ENCODE peak calls at places on chromosomes 6 and 20, in nine cellular contexts. R is AG10803, V is fibroblast of pulmonary artery, W is thoracic aorta, C is uterus, Y is left lung, Z is brain microvascular endothelial cell, O is fibroblast of the aortic adventitia, B is left ventricle myocardium inferior. P is an unnamed sample.

GRCh38 chr6:132763269-132763668 is 5.6 kb upstream of the VNN2 start:
- DNase-seq in Y (no peak), B (no peak), C (no peak), O (no peak), W (no peak), R (no peak), Z (no peak), V (no peak), P (no peak)

GRCh38 chr6:99736302-99736701 is 129.7 kb downstream of the PRDM13 start:
- DNase-seq in V (peak; percentile 3), O (no peak), C (no peak), B (no peak), Y (no peak), Z (no peak), R (no peak), W (no peak), P (no peak)

GRCh38 chr20:43028470-43028869 is 161.2 kb downstream of the PTPRT start:
- DNase-seq in Y (no peak), B (no peak), W (no peak), R (no peak), C (no peak), Z (no peak), O (no peak), V (no peak), P (no peak)

GRCh38 chr20:16922834-16923233 is 174.7 kb downstream of the OTOR start:
- DNase-seq in R (peak; percentile 96), Y (no peak), W (no peak), V (peak; percentile 63), Z (peak; percentile 68), O (peak; percentile 15), B (no peak), C (no peak), P (peak; percentile 85)

GRCh38 chr20:45358282-45359068 is 4.5 kb upstream of the SYS1 start:
- DNase-seq in Z (peak; percentile 71), B (peak; percentile 73), W (peak; percentile 58), V (peak; percentile 93), R (peak; percentile 88), C (peak; percentile 90), O (peak; percentile 84), Y (peak; percentile 88), P (peak; percentile 91)

GRCh38 chr6:138734585-138734984 is 39.0 kb upstream of the CCDC28A start:
- DNase-seq in C (no peak), B (no peak), V (no peak), W (no peak), O (no peak), Z (no peak), Y (no peak), R (no peak), P (no peak)

GRCh38 chr20:44064501-44065400 is 122.2 kb downstream of the JPH2 start:
- DNase-seq in R (no peak), V (no peak), Y (no peak), C (no peak), Z (no peak), O (no peak), B (no peak), W (no peak), P (no peak)

GRCh38 chr6:123908813-123909212 is 105.1 kb downstream of the NKAIN2 start:
- DNase-seq in B (no peak), Z (no peak), Y (no peak), W (no peak), V (no peak), R (no peak), C (no peak), O (no peak), P (no peak)

GRCh38 chr20:58970146-58970545 is 10.9 kb upstream of the NELFCD start:
- DNase-seq in B (no peak), R (no peak), V (no peak), Y (no peak), Z (no peak), O (no peak), C (no peak), W (no peak), P (no peak)

GRCh38 chr6:41642090-41642959 is 4.1 kb downstream of the MDFI start:
- DNase-seq in R (no peak), O (no peak), C (no peak), V (no peak), Z (no peak), Y (no peak), B (no peak), W (no peak), P (no peak)

DNA sequence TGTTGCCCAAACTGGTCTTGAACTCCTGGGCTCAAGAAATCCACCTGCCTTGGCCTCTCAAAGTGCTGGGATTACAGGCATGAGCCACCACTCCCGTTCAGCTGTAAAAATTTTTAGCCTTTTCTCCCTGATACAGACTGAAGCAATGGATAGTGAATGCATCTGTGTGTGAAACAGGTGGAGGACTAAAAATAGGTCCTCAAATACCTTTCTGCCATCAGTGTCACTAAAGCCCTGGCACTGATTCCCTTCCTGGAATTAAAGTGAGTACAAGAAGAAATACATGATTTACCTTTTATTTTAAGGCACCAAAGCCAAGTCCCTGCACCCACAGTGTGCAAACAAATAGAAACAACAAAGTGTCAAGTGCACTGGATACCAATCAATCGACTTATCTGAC is 25.1 kb downstream of the TULP4 start:
- DNase-seq in B (no peak), R (no peak), V (no peak), Y (no peak), O (no peak), W (no peak), Z (no peak), C (no peak), P (no peak)
- TF ChIP-seq CTCF in B (no peak), R (no peak), V (no peak), Y (no peak), O (no peak), W (no peak), Z (no peak), C (no peak), P (no peak)

GRCh38 chr6:39824030-39824926 is 32.1 kb downstream of the DAAM2 start:
- DNase-seq in V (no peak), Z (no peak), O (no peak), Y (no peak), R (no peak), W (no peak), C (no peak), B (no peak), P (no peak)
- H3K4me3 ChIP-seq in V (no peak overlapping the region), Z (no peak overlapping the region), O (no peak overlapping the region), Y (no peak overlapping the region), R (no peak overlapping the region), W (no peak overlapping the region), C (no peak overlapping the region), B (peak overlapping the region; percentile 21), P (no peak overlapping the region)

DNA sequence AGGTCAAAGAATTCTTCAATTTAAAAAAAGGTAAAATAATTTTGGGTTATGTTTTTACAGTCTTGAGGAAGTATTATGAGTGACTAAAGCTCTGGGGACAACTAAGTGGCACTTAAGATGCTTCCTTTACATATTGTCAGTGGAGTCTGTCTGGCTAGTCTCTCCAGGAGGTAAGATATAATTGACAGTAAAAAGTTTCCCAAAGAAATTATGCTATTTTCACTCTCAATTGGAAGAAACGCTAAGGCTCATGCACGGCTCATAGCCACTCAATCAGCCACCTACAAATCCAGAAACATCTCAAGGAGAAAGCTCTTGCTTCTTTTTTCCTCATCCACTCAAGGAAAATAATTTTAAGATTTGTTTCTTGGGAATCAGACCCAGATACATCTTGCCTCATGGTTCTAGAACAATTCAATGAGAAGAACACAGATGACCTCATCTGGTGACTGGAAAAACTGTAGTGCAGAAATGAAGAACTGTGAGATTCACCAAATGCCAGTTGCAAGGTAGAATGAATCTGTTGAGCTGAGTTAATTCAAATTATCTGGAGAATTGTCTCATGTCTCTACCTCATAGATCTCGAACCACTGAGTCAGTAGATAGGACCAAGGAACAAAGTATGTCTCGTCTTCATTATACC is 252.9 kb downstream of the TPBG start:
- DNase-seq in V (peak; percentile 16), B (no peak), R (peak; percentile 10), O (peak; percentile 55), W (no peak), Y (no peak), C (no peak), Z (no peak), P (peak; percentile 52)
- TF ChIP-seq CTCF in V (no peak), B (no peak), R (peak; percentile 48), O (peak; percentile 31), W (no peak), Y (no peak), C (no peak), Z (no peak), P (peak; percentile 29)

GRCh38 chr6:167566711-167567141 is 241.8 kb downstream of the TTLL2 start:
- DNase-seq in B (no peak), V (no peak), Z (no peak), R (no peak), W (no peak), C (no peak), O (no peak), Y (no peak), P (no peak)

GRCh38 chr6:167564416-167565250 is 239.7 kb downstream of the TTLL2 start:
- DNase-seq in R (no peak), W (no peak), O (no peak), Y (no peak), B (no peak), V (no peak), C (no peak), Z (no peak), P (no peak)

GRCh38 chr6:167565388-167565787 is 240.5 kb downstream of the TTLL2 start:
- DNase-seq in Y (no peak), R (no peak), Z (no peak), C (no peak), B (no peak), O (no peak), W (no peak), V (no peak), P (no peak)

GRCh38 chr6:167567142-167568033 is 242.5 kb downstream of the TTLL2 start:
- DNase-seq in V (peak; percentile 24), R (no peak), Z (no peak), O (no peak), W (no peak), Y (no peak), C (no peak), B (peak; percentile 57), P (no peak)

GRCh38 chr6:167565884-167566491 is 241.1 kb downstream of the TTLL2 start:
- DNase-seq in Z (no peak), Y (no peak), O (no peak), C (no peak), R (no peak), B (peak; percentile 54), W (no peak), V (peak; percentile 67), P (no peak)
- H3K4me3 ChIP-seq in Z (no peak overlapping the region), Y (no peak overlapping the region), O (no peak overlapping the region), C (no peak overlapping the region), R (no peak overlapping the region), B (peak overlapping the region; percentile 42), W (no peak overlapping the region), V (no peak overlapping the region), P (no peak overlapping the region)

GRCh38 chr6:130617658-130618057 is 209.5 kb upstream of the SMLR1 start:
- DNase-seq in Z (no peak), R (no peak), V (no peak), B (no peak), C (no peak), Y (no peak), O (no peak), W (no peak), P (no peak)
- TF ChIP-seq CTCF in Z (no peak), R (no peak), V (no peak), B (no peak), C (no peak), Y (no peak), O (no peak), W (no peak), P (no peak)

P was measured in fibroblast of mammary gland.